ENCODE peak calls at places on chromosomes 2 and 18, in six cellular contexts. N is fibroblast of pulmonary artery; B is CD4-positive, alpha-beta memory T cell; J is NCI-H460; O is activated T-cell treated with anti-CD3 and anti-CD28 coated beads, Interleukin-2, amount 50 U/mL, for 4 hours; I is activated T-helper 1 cell treated with anti-CD3 and anti-CD28 coated beads, Interleukin-2, amount 50 U/mL, for 16 hours. U is an unnamed sample.

GRCh38 chr2:237964578-237965404 is 2.0 kb upstream of the UBE2F start:
- DNase-seq in N (peak), B (no peak), J (no peak), O (no peak), I (no peak), U (no peak)

GRCh38 chr2:96914332-96914731 is 44.5 kb upstream of the SEMA4C start:
- DNase-seq in N (peak), B (no peak), J (no peak), O (no peak), I (no peak), U (no peak)

GRCh38 chr2:19474128-19474527 is 115.7 kb upstream of the OSR1 start:
- DNase-seq in N (peak), B (peak), J (no peak), O (no peak), I (no peak), U (no peak)

GRCh38 chr2:173881886-173882285 is 83.3 kb downstream of the SP3 start:
- DNase-seq in N (no peak), B (no peak), J (no peak), O (no peak), I (no peak), U (no peak)

GRCh38 chr2:204550738-204551137 is 5.5 kb downstream of the PARD3B start:
- DNase-seq in N (peak), B (no peak), J (no peak), O (no peak), I (no peak), U (no peak)

GRCh38 chr2:59295524-59296162 is 1054.5 kb upstream of the FANCL start:
- DNase-seq in N (no peak), B (no peak), J (no peak), O (no peak), I (no peak), U (no peak)

GRCh38 chr18:76572517-76573247 is 77.6 kb upstream of the ZNF516 start:
- DNase-seq in N (no peak), B (no peak), J (peak), O (no peak), I (no peak), U (no peak)

GRCh38 chr2:234986866-234987720 is 35.3 kb downstream of the SH3BP4 start:
- DNase-seq in N (no peak), B (no peak), J (no peak), O (no peak), I (no peak), U (no peak)